ENCODE peak calls at places on chromosomes 13 and 19, in eight cellular contexts. One of them, this sample, is unnamed.

GRCh38 chr13:49679244-49679643 is 12.0 kb downstream of the EBPL start:
- DNase-seq in thoracic aorta: no peak
- DNase-seq in upper lobe of right lung: no peak
- DNase-seq in psoas muscle: no peak
- DNase-seq in effector memory CD4-positive, alpha-beta T cell: no peak
- DNase-seq in LNCaP clone FGC: no peak
- DNase-seq in transverse colon: no peak
- DNase-seq in GM12865: peak; percentile 44
- DNase-seq in this sample: no peak

GRCh38 chr19:16777811-16778210 is 51.4 kb upstream of the SIN3B start:
- DNase-seq in effector memory CD4-positive, alpha-beta T cell: no peak
- DNase-seq in upper lobe of right lung: no peak
- DNase-seq in transverse colon: no peak
- DNase-seq in GM12865: no peak
- DNase-seq in psoas muscle: no peak
- DNase-seq in thoracic aorta: no peak
- DNase-seq in LNCaP clone FGC: no peak
- DNase-seq in this sample: no peak

GRCh38 chr19:15091918-15092753 is 10.1 kb downstream of the OR1I1 start:
- DNase-seq in effector memory CD4-positive, alpha-beta T cell: no peak
- DNase-seq in psoas muscle: no peak
- DNase-seq in LNCaP clone FGC: peak; percentile 38
- DNase-seq in GM12865: peak; percentile 81
- DNase-seq in thoracic aorta: no peak
- DNase-seq in upper lobe of right lung: no peak
- DNase-seq in transverse colon: no peak
- DNase-seq in this sample: peak; percentile 70

GRCh38 chr19:46990998-46991676 is 28.5 kb upstream of the NPAS1 start:
- DNase-seq in effector memory CD4-positive, alpha-beta T cell: peak; percentile 30
- DNase-seq in thoracic aorta: no peak
- DNase-seq in transverse colon: peak; percentile 86
- DNase-seq in upper lobe of right lung: peak; percentile 84
- DNase-seq in LNCaP clone FGC: no peak
- DNase-seq in psoas muscle: peak; percentile 89
- DNase-seq in GM12865: peak; percentile 70
- DNase-seq in this sample: peak; percentile 78

GRCh38 chr13:73198888-73199497 is 140.2 kb downstream of the KLF5 start:
- DNase-seq in thoracic aorta: no peak
- DNase-seq in upper lobe of right lung: no peak
- DNase-seq in effector memory CD4-positive, alpha-beta T cell: no peak
- DNase-seq in GM12865: no peak
- DNase-seq in psoas muscle: no peak
- DNase-seq in LNCaP clone FGC: no peak
- DNase-seq in transverse colon: no peak
- DNase-seq in this sample: no peak

GRCh38 chr13:51783432-51784094 is 20.4 kb downstream of the DHRS12 start:
- DNase-seq in effector memory CD4-positive, alpha-beta T cell: no peak
- DNase-seq in psoas muscle: no peak
- DNase-seq in LNCaP clone FGC: no peak
- DNase-seq in GM12865: no peak
- DNase-seq in thoracic aorta: no peak
- DNase-seq in upper lobe of right lung: no peak
- DNase-seq in transverse colon: no peak
- DNase-seq in this sample: no peak

GRCh38 chr13:66922444-66922843 is 307.7 kb downstream of the PCDH9 start:
- DNase-seq in psoas muscle: no peak
- DNase-seq in transverse colon: no peak
- DNase-seq in GM12865: no peak
- DNase-seq in upper lobe of right lung: no peak
- DNase-seq in effector memory CD4-positive, alpha-beta T cell: no peak
- DNase-seq in thoracic aorta: no peak
- DNase-seq in LNCaP clone FGC: no peak
- DNase-seq in this sample: no peak

GRCh38 chr13:110628477-110628793 is 13.1 kb downstream of the NAXD start:
- DNase-seq in psoas muscle: no peak
- DNase-seq in transverse colon: peak; percentile 33
- DNase-seq in effector memory CD4-positive, alpha-beta T cell: no peak
- DNase-seq in LNCaP clone FGC: no peak
- DNase-seq in upper lobe of right lung: no peak
- DNase-seq in thoracic aorta: no peak
- DNase-seq in GM12865: no peak
- DNase-seq in this sample: no peak

GRCh38 chr19:17826508-17827056 is 5.3 kb upstream of the INSL3 start:
- DNase-seq in thoracic aorta: no peak
- DNase-seq in GM12865: no peak
- DNase-seq in transverse colon: no peak
- DNase-seq in LNCaP clone FGC: no peak
- DNase-seq in effector memory CD4-positive, alpha-beta T cell: no peak
- DNase-seq in psoas muscle: no peak
- DNase-seq in upper lobe of right lung: no peak
- DNase-seq in this sample: no peak

GRCh38 chr19:17817668-17818363 is 3.5 kb downstream of the INSL3 start:
- DNase-seq in LNCaP clone FGC: no peak
- DNase-seq in effector memory CD4-positive, alpha-beta T cell: no peak
- DNase-seq in upper lobe of right lung: no peak
- DNase-seq in thoracic aorta: no peak
- DNase-seq in psoas muscle: no peak
- DNase-seq in GM12865: no peak
- DNase-seq in transverse colon: no peak
- DNase-seq in this sample: no peak

GRCh38 chr19:17824339-17824738 is 3.0 kb upstream of the INSL3 start:
- DNase-seq in effector memory CD4-positive, alpha-beta T cell: no peak
- DNase-seq in thoracic aorta: no peak
- DNase-seq in upper lobe of right lung: no peak
- DNase-seq in LNCaP clone FGC: no peak
- DNase-seq in transverse colon: no peak
- DNase-seq in GM12865: no peak
- DNase-seq in psoas muscle: no peak
- DNase-seq in this sample: no peak

GRCh38 chr19:17821190-17821589 is at the start of gene INSL3:
- DNase-seq in thoracic aorta: no peak
- DNase-seq in effector memory CD4-positive, alpha-beta T cell: no peak
- DNase-seq in LNCaP clone FGC: no peak
- DNase-seq in psoas muscle: no peak
- DNase-seq in transverse colon: no peak
- DNase-seq in upper lobe of right lung: no peak
- DNase-seq in GM12865: no peak
- DNase-seq in this sample: no peak
- H3K4me3 ChIP-seq in thoracic aorta: no peak within 1 kb of the TSS
- H3K4me3 ChIP-seq in effector memory CD4-positive, alpha-beta T cell: no peak within 1 kb of the TSS
- H3K4me3 ChIP-seq in LNCaP clone FGC: no peak within 1 kb of the TSS
- H3K4me3 ChIP-seq in psoas muscle: no peak within 1 kb of the TSS
- H3K4me3 ChIP-seq in transverse colon: no peak within 1 kb of the TSS
- H3K4me3 ChIP-seq in upper lobe of right lung: no peak within 1 kb of the TSS
- H3K4me3 ChIP-seq in GM12865: no peak within 1 kb of the TSS
- H3K4me3 ChIP-seq in this sample: no peak within 1 kb of the TSS

GRCh38 chr19:35644206-35644986 is 2.9 kb downstream of the ETV2 start:
- DNase-seq in upper lobe of right lung: peak; percentile 98
- DNase-seq in LNCaP clone FGC: peak; percentile 89
- DNase-seq in effector memory CD4-positive, alpha-beta T cell: peak; percentile 91
- DNase-seq in psoas muscle: peak; percentile 94
- DNase-seq in GM12865: peak; percentile 97
- DNase-seq in transverse colon: peak; percentile 98
- DNase-seq in thoracic aorta: peak; percentile 90
- DNase-seq in this sample: peak; percentile 94

GRCh38 chr19:35642798-35643254 is 1.3 kb downstream of the ETV2 start:
- DNase-seq in effector memory CD4-positive, alpha-beta T cell: no peak
- DNase-seq in thoracic aorta: no peak
- DNase-seq in GM12865: peak; percentile 24
- DNase-seq in upper lobe of right lung: no peak
- DNase-seq in transverse colon: no peak
- DNase-seq in LNCaP clone FGC: no peak
- DNase-seq in psoas muscle: no peak
- DNase-seq in this sample: no peak

GRCh38 chr19:35645680-35646511 is 2.2 kb upstream of the COX6B1 start:
- DNase-seq in effector memory CD4-positive, alpha-beta T cell: no peak
- DNase-seq in upper lobe of right lung: no peak
- DNase-seq in transverse colon: no peak
- DNase-seq in thoracic aorta: no peak
- DNase-seq in LNCaP clone FGC: no peak
- DNase-seq in psoas muscle: no peak
- DNase-seq in GM12865: no peak
- DNase-seq in this sample: no peak

GRCh38 chr19:35643255-35644205 is 2.0 kb downstream of the ETV2 start:
- DNase-seq in transverse colon: peak; percentile 91
- DNase-seq in LNCaP clone FGC: peak; percentile 55
- DNase-seq in effector memory CD4-positive, alpha-beta T cell: peak; percentile 64
- DNase-seq in thoracic aorta: no peak
- DNase-seq in GM12865: peak; percentile 94
- DNase-seq in psoas muscle: peak; percentile 85
- DNase-seq in upper lobe of right lung: peak; percentile 93
- DNase-seq in this sample: peak; percentile 82

DNA sequence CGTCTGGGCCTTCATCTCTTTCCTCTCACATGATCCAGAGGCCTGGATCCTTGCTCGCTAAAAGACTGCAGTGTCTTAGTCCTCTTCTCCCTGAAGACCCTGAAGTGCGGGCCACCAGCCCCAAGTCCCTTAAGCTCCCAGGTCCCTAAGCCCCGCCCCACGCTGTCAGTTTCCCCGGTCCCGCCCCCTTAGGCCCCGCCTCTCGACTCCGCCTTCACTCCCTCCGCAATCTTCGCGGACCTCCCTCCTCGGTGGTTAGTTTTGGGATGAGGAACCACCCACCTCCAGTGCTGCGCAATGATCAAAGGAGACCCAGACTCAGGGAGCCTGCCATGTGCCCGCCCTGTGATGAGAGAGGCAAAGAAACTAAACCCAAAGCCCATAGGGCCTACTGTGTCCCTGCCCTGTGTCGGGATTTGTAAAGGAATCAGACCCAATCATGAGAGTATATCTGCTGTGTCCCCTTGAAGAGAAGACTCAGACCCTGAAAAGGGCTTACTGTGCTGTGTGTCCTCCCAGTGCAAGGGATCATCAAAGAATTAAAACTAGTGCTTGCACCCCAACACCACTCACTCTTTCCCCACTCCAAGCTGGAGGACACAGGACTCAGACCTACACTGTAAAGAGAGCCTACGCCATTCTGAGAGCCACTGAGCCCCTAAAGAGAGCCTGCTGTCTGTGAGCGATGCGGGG is 3.0 kb upstream of the COX6B1 start:
- DNase-seq in upper lobe of right lung: peak; percentile 91
- DNase-seq in psoas muscle: peak; percentile 89
- DNase-seq in GM12865: peak; percentile 71
- DNase-seq in effector memory CD4-positive, alpha-beta T cell: peak; percentile 50
- DNase-seq in thoracic aorta: peak; percentile 68
- DNase-seq in LNCaP clone FGC: no peak
- DNase-seq in transverse colon: peak; percentile 92
- DNase-seq in this sample: peak; percentile 88
- H3K4me3 ChIP-seq in upper lobe of right lung: peak overlapping the region; percentile 79
- H3K4me3 ChIP-seq in psoas muscle: peak overlapping the region; percentile 67
- H3K4me3 ChIP-seq in GM12865: peak overlapping the region; percentile 87
- H3K4me3 ChIP-seq in effector memory CD4-positive, alpha-beta T cell: peak overlapping the region; percentile 67
- H3K4me3 ChIP-seq in thoracic aorta: peak overlapping the region; percentile 86
- H3K4me3 ChIP-seq in LNCaP clone FGC: peak overlapping the region; percentile 60
- H3K4me3 ChIP-seq in transverse colon: peak overlapping the region; percentile 70
- H3K4me3 ChIP-seq in this sample: peak overlapping the region; percentile 64

GRCh38 chr13:44575035-44575434 is 1.1 kb downstream of the TSC22D1 start:
- DNase-seq in LNCaP clone FGC: no peak
- DNase-seq in GM12865: no peak
- DNase-seq in psoas muscle: no peak
- DNase-seq in upper lobe of right lung: no peak
- DNase-seq in effector memory CD4-positive, alpha-beta T cell: no peak
- DNase-seq in thoracic aorta: no peak
- DNase-seq in transverse colon: no peak
- DNase-seq in this sample: no peak

GRCh38 chr13:44573071-44573470 is 3.1 kb downstream of the TSC22D1 start:
- DNase-seq in GM12865: no peak
- DNase-seq in psoas muscle: no peak
- DNase-seq in upper lobe of right lung: no peak
- DNase-seq in thoracic aorta: no peak
- DNase-seq in transverse colon: no peak
- DNase-seq in effector memory CD4-positive, alpha-beta T cell: no peak
- DNase-seq in LNCaP clone FGC: no peak
- DNase-seq in this sample: no peak

GRCh38 chr13:44575741-44576395 is at the start of gene TSC22D1:
- DNase-seq in effector memory CD4-positive, alpha-beta T cell: peak; percentile 53
- DNase-seq in upper lobe of right lung: peak; percentile 79
- DNase-seq in LNCaP clone FGC: no peak
- DNase-seq in transverse colon: peak; percentile 57
- DNase-seq in thoracic aorta: no peak
- DNase-seq in GM12865: peak; percentile 73
- DNase-seq in psoas muscle: peak; percentile 67
- DNase-seq in this sample: peak; percentile 48

GRCh38 chr13:44574466-44574855 is 1.7 kb downstream of the TSC22D1 start:
- DNase-seq in upper lobe of right lung: no peak
- DNase-seq in effector memory CD4-positive, alpha-beta T cell: no peak
- DNase-seq in thoracic aorta: no peak
- DNase-seq in GM12865: no peak
- DNase-seq in LNCaP clone FGC: no peak
- DNase-seq in psoas muscle: no peak
- DNase-seq in transverse colon: no peak
- DNase-seq in this sample: no peak

GRCh38 chr13:44573790-44574465 is 2.2 kb downstream of the TSC22D1 start:
- DNase-seq in psoas muscle: peak; percentile 65
- DNase-seq in LNCaP clone FGC: no peak
- DNase-seq in GM12865: peak; percentile 53
- DNase-seq in upper lobe of right lung: no peak
- DNase-seq in effector memory CD4-positive, alpha-beta T cell: no peak
- DNase-seq in transverse colon: no peak
- DNase-seq in thoracic aorta: no peak
- DNase-seq in this sample: no peak
- H3K4me3 ChIP-seq in psoas muscle: peak overlapping the region; percentile 90
- H3K4me3 ChIP-seq in LNCaP clone FGC: no peak overlapping the region
- H3K4me3 ChIP-seq in GM12865: no peak overlapping the region
- H3K4me3 ChIP-seq in upper lobe of right lung: peak overlapping the region; percentile 93
- H3K4me3 ChIP-seq in effector memory CD4-positive, alpha-beta T cell: no peak overlapping the region
- H3K4me3 ChIP-seq in transverse colon: peak overlapping the region; percentile 0
- H3K4me3 ChIP-seq in thoracic aorta: peak overlapping the region; percentile 96
- H3K4me3 ChIP-seq in this sample: no peak overlapping the region

GRCh38 chr13:77358001-77358400 is 31.1 kb upstream of the MYCBP2 start:
- DNase-seq in upper lobe of right lung: no peak
- DNase-seq in psoas muscle: no peak
- DNase-seq in effector memory CD4-positive, alpha-beta T cell: no peak
- DNase-seq in thoracic aorta: no peak
- DNase-seq in transverse colon: no peak
- DNase-seq in LNCaP clone FGC: no peak
- DNase-seq in GM12865: no peak
- DNase-seq in this sample: no peak

GRCh38 chr13:77351326-77351725 is 24.4 kb upstream of the MYCBP2 start:
- DNase-seq in effector memory CD4-positive, alpha-beta T cell: no peak
- DNase-seq in psoas muscle: no peak
- DNase-seq in thoracic aorta: no peak
- DNase-seq in GM12865: no peak
- DNase-seq in upper lobe of right lung: no peak
- DNase-seq in LNCaP clone FGC: no peak
- DNase-seq in transverse colon: no peak
- DNase-seq in this sample: no peak

GRCh38 chr13:77349365-77349764 is 22.5 kb upstream of the MYCBP2 start:
- DNase-seq in transverse colon: no peak
- DNase-seq in psoas muscle: no peak
- DNase-seq in upper lobe of right lung: no peak
- DNase-seq in LNCaP clone FGC: no peak
- DNase-seq in thoracic aorta: no peak
- DNase-seq in effector memory CD4-positive, alpha-beta T cell: no peak
- DNase-seq in GM12865: peak; percentile 51
- DNase-seq in this sample: no peak

GRCh38 chr13:77356155-77356554 is 29.3 kb upstream of the MYCBP2 start:
- DNase-seq in effector memory CD4-positive, alpha-beta T cell: no peak
- DNase-seq in upper lobe of right lung: no peak
- DNase-seq in LNCaP clone FGC: peak; percentile 10
- DNase-seq in thoracic aorta: no peak
- DNase-seq in transverse colon: no peak
- DNase-seq in psoas muscle: no peak
- DNase-seq in GM12865: no peak
- DNase-seq in this sample: no peak

DNA sequence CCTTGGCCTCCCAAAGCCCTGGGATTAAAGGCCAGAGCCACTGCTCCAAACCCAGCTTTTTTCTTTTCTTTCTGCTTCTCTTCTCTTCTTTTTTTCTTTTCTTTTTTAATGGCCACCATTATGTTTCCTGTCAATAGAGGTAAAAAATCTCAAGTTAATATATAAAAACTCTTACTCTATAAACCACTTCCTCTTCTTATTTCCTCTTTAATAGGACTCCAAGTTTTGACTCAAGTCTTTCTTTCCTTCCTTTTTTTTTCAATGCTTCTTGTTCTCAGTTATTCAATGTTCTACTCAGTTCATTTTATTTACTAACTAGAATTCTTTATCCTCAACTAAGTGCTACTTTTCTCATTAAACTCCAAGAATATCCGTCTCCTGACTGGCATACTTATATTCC is 27.1 kb upstream of the MYCBP2 start:
- DNase-seq in psoas muscle: no peak
- DNase-seq in upper lobe of right lung: no peak
- DNase-seq in LNCaP clone FGC: no peak
- DNase-seq in effector memory CD4-positive, alpha-beta T cell: no peak
- DNase-seq in thoracic aorta: no peak
- DNase-seq in GM12865: no peak
- DNase-seq in transverse colon: no peak
- DNase-seq in this sample: no peak
- H3K4me3 ChIP-seq in psoas muscle: no peak overlapping the region
- H3K4me3 ChIP-seq in upper lobe of right lung: no peak overlapping the region
- H3K4me3 ChIP-seq in LNCaP clone FGC: no peak overlapping the region
- H3K4me3 ChIP-seq in effector memory CD4-positive, alpha-beta T cell: no peak overlapping the region
- H3K4me3 ChIP-seq in thoracic aorta: no peak overlapping the region
- H3K4me3 ChIP-seq in GM12865: no peak overlapping the region
- H3K4me3 ChIP-seq in transverse colon: no peak overlapping the region
- H3K4me3 ChIP-seq in this sample: no peak overlapping the region

This sample was measured in heart right ventricle.